ENCODE peak calls at places on chromosomes 12 and 14, in six cellular contexts. One of them, this sample, is unnamed.

GRCh38 chr12:78403681-78404080 is 460.9 kb upstream of the SYT1 start:
- DNase-seq in ovary: no peak
- DNase-seq in BJ: no peak
- DNase-seq in SK-N-SH: no peak
- DNase-seq in tibial artery: no peak
- DNase-seq in ascending aorta: no peak
- DNase-seq in this sample: peak; percentile 34

GRCh38 chr14:59317346-59317745 is 128.9 kb downstream of the DAAM1 start:
- DNase-seq in ovary: no peak
- DNase-seq in BJ: no peak
- DNase-seq in SK-N-SH: no peak
- DNase-seq in tibial artery: no peak
- DNase-seq in ascending aorta: no peak
- DNase-seq in this sample: no peak

GRCh38 chr14:73463411-73463810 is 5.1 kb upstream of the NUMB start:
- DNase-seq in ovary: peak; percentile 29
- DNase-seq in BJ: peak; percentile 87
- DNase-seq in SK-N-SH: no peak
- DNase-seq in tibial artery: peak; percentile 73
- DNase-seq in ascending aorta: peak; percentile 84
- DNase-seq in this sample: peak; percentile 44

GRCh38 chr12:83256581-83256980 is 569.9 kb downstream of the TMTC2 start:
- DNase-seq in ovary: no peak
- DNase-seq in BJ: no peak
- DNase-seq in SK-N-SH: no peak
- DNase-seq in tibial artery: no peak
- DNase-seq in ascending aorta: no peak
- DNase-seq in this sample: no peak

GRCh38 chr14:58239259-58240210 is 5.1 kb upstream of the PSMA3 start:
- DNase-seq in ovary: peak; percentile 83
- DNase-seq in BJ: no peak
- DNase-seq in SK-N-SH: no peak
- DNase-seq in tibial artery: peak; percentile 65
- DNase-seq in ascending aorta: peak; percentile 86
- DNase-seq in this sample: no peak

GRCh38 chr14:44700184-44700583 is 193.1 kb upstream of the FSCB start:
- DNase-seq in ovary: no peak
- DNase-seq in BJ: no peak
- DNase-seq in SK-N-SH: no peak
- DNase-seq in tibial artery: no peak
- DNase-seq in ascending aorta: no peak
- DNase-seq in this sample: peak; percentile 65

GRCh38 chr14:88468396-88468795 is 82.9 kb downstream of the SPATA7 start:
- DNase-seq in ovary: no peak
- DNase-seq in BJ: peak; percentile 78
- DNase-seq in SK-N-SH: no peak
- DNase-seq in tibial artery: no peak
- DNase-seq in ascending aorta: no peak
- DNase-seq in this sample: no peak

GRCh38 chr12:11877869-11878780 is 192.6 kb upstream of the BCL2L14 start:
- DNase-seq in ovary: peak; percentile 47
- DNase-seq in BJ: peak; percentile 28
- DNase-seq in SK-N-SH: peak; percentile 39
- DNase-seq in tibial artery: peak; percentile 64
- DNase-seq in ascending aorta: peak; percentile 80
- DNase-seq in this sample: peak; percentile 77

GRCh38 chr12:48818831-48819590 is 715 bp downstream of the CACNB3 start:
- DNase-seq in ovary: peak; percentile 61
- DNase-seq in BJ: no peak
- DNase-seq in SK-N-SH: no peak
- DNase-seq in tibial artery: no peak
- DNase-seq in ascending aorta: no peak
- DNase-seq in this sample: no peak

GRCh38 chr12:40561395-40561966 is 130.8 kb upstream of the CNTN1 start:
- DNase-seq in ovary: no peak
- DNase-seq in BJ: no peak
- DNase-seq in SK-N-SH: no peak
- DNase-seq in tibial artery: no peak
- DNase-seq in ascending aorta: no peak
- DNase-seq in this sample: no peak

GRCh38 chr12:96215933-96216273 is 21.7 kb downstream of the ELK3 start:
- DNase-seq in ovary: no peak
- DNase-seq in BJ: no peak
- DNase-seq in SK-N-SH: no peak
- DNase-seq in tibial artery: no peak
- DNase-seq in ascending aorta: peak; percentile 41
- DNase-seq in this sample: no peak

GRCh38 chr12:43776498-43776897 is 17.7 kb downstream of the IRAK4 start:
- DNase-seq in ovary: no peak
- DNase-seq in BJ: no peak
- DNase-seq in SK-N-SH: peak; percentile 61
- DNase-seq in tibial artery: no peak
- DNase-seq in ascending aorta: no peak
- DNase-seq in this sample: no peak

GRCh38 chr12:116376354-116377193 is 99.1 kb upstream of the MED13L start:
- DNase-seq in ovary: no peak
- DNase-seq in BJ: no peak
- DNase-seq in SK-N-SH: peak; percentile 72
- DNase-seq in tibial artery: no peak
- DNase-seq in ascending aorta: peak; percentile 75
- DNase-seq in this sample: no peak

GRCh38 chr12:103075848-103076247 is 118.4 kb downstream of the ASCL1 start:
- DNase-seq in ovary: no peak
- DNase-seq in BJ: no peak
- DNase-seq in SK-N-SH: no peak
- DNase-seq in tibial artery: no peak
- DNase-seq in ascending aorta: no peak
- DNase-seq in this sample: no peak

GRCh38 chr14:101948666-101949205 is 15.6 kb upstream of the DYNC1H1 start:
- DNase-seq in ovary: no peak
- DNase-seq in BJ: no peak
- DNase-seq in SK-N-SH: no peak
- DNase-seq in tibial artery: no peak
- DNase-seq in ascending aorta: no peak
- DNase-seq in this sample: no peak

GRCh38 chr12:30795660-30796507 is 41.1 kb upstream of the CAPRIN2 start:
- DNase-seq in ovary: peak; percentile 50
- DNase-seq in BJ: no peak
- DNase-seq in SK-N-SH: peak; percentile 88
- DNase-seq in tibial artery: peak; percentile 65
- DNase-seq in ascending aorta: peak; percentile 89
- DNase-seq in this sample: no peak

GRCh38 chr12:30796508-30796780 is 41.7 kb upstream of the CAPRIN2 start:
- DNase-seq in ovary: peak; percentile 41
- DNase-seq in BJ: no peak
- DNase-seq in SK-N-SH: no peak
- DNase-seq in tibial artery: no peak
- DNase-seq in ascending aorta: peak; percentile 68
- DNase-seq in this sample: no peak

GRCh38 chr12:30795410-30795659 is 40.6 kb upstream of the CAPRIN2 start:
- DNase-seq in ovary: no peak
- DNase-seq in BJ: no peak
- DNase-seq in SK-N-SH: peak; percentile 30
- DNase-seq in tibial artery: no peak
- DNase-seq in ascending aorta: no peak
- DNase-seq in this sample: no peak

GRCh38 chr12:30797689-30798088 is 42.9 kb upstream of the CAPRIN2 start:
- DNase-seq in ovary: no peak
- DNase-seq in BJ: no peak
- DNase-seq in SK-N-SH: no peak
- DNase-seq in tibial artery: no peak
- DNase-seq in ascending aorta: no peak
- DNase-seq in this sample: no peak

DNA sequence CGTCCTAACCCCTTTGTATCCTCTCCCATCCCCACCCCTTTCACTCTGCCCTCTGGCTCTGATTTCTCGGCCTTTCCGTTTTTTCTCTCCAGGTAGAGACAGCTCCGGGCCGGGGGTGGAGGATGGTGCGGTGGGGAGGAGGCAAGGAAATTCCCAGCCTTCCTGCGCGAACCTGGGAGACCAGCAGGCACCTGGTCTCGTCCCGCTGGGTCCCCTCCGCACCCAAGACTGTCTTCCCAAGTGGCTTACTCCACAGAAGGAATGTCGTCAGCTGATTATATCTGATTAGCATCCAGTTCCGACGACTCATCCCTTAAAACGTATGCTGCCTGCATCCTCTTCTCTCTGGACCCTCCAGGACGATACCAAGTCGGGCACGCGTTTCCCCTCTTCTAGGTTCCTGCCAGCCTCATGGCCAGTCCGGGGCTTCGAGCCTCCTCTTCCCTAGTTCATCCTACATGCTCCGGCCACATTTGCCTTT is 42.2 kb upstream of the CAPRIN2 start:
- DNase-seq in ovary: no peak
- DNase-seq in BJ: no peak
- DNase-seq in SK-N-SH: peak; percentile 51
- DNase-seq in tibial artery: no peak
- DNase-seq in ascending aorta: no peak
- DNase-seq in this sample: no peak
- H3K4me3 ChIP-seq in ovary: peak overlapping the region; percentile 46
- H3K4me3 ChIP-seq in BJ: peak overlapping the region; percentile 63
- H3K4me3 ChIP-seq in SK-N-SH: peak overlapping the region; percentile 66
- H3K4me3 ChIP-seq in tibial artery: peak overlapping the region; percentile 52
- H3K4me3 ChIP-seq in ascending aorta: peak overlapping the region; percentile 76
- H3K4me3 ChIP-seq in this sample: peak overlapping the region; percentile 66

GRCh38 chr12:57195655-57196371 is 20.8 kb upstream of the NXPH4 start:
- DNase-seq in ovary: no peak
- DNase-seq in BJ: no peak
- DNase-seq in SK-N-SH: no peak
- DNase-seq in tibial artery: no peak
- DNase-seq in ascending aorta: no peak
- DNase-seq in this sample: no peak

GRCh38 chr12:57194253-57194652 is 22.3 kb upstream of the NXPH4 start:
- DNase-seq in ovary: no peak
- DNase-seq in BJ: no peak
- DNase-seq in SK-N-SH: no peak
- DNase-seq in tibial artery: no peak
- DNase-seq in ascending aorta: no peak
- DNase-seq in this sample: no peak

GRCh38 chr12:57195186-57195585 is 21.4 kb upstream of the NXPH4 start:
- DNase-seq in ovary: no peak
- DNase-seq in BJ: no peak
- DNase-seq in SK-N-SH: no peak
- DNase-seq in tibial artery: no peak
- DNase-seq in ascending aorta: no peak
- DNase-seq in this sample: no peak

GRCh38 chr12:57192920-57193319 is 23.7 kb upstream of the NXPH4 start:
- DNase-seq in ovary: no peak
- DNase-seq in BJ: no peak
- DNase-seq in SK-N-SH: no peak
- DNase-seq in tibial artery: no peak
- DNase-seq in ascending aorta: no peak
- DNase-seq in this sample: no peak

DNA sequence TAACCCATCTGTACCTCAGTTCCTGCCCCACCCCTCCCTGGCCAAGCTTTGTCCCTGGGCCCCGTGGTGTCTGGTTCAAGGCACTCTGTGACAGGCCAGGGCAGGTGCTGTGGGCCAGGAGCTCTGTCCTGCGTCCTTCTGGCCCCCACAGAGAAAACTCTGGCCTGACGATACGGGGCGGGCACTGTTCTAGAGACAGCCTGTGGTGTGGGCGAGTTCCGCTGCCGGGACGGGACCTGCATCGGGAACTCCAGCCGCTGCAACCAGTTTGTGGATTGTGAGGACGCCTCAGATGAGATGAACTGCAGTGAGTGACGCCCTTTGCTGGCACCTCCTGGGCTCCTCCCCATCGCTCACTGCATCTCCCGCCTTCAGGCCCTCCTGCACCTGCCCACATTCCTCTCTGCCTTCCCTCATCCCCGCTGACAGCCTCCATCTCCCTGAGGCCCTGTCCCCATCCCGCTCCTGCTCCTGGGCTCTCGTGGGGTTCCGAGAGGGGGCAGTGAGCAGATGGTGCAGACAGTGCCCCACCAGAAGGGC is 22.8 kb upstream of the NXPH4 start:
- DNase-seq in ovary: no peak
- DNase-seq in BJ: no peak
- DNase-seq in SK-N-SH: no peak
- DNase-seq in tibial artery: no peak
- DNase-seq in ascending aorta: no peak
- DNase-seq in this sample: no peak
- TF ChIP-seq CTCF in ovary: no peak
- TF ChIP-seq CTCF in BJ: no peak
- TF ChIP-seq CTCF in SK-N-SH: no peak
- TF ChIP-seq CTCF in tibial artery: no peak
- TF ChIP-seq CTCF in ascending aorta: no peak
- TF ChIP-seq CTCF in this sample: no peak

DNA sequence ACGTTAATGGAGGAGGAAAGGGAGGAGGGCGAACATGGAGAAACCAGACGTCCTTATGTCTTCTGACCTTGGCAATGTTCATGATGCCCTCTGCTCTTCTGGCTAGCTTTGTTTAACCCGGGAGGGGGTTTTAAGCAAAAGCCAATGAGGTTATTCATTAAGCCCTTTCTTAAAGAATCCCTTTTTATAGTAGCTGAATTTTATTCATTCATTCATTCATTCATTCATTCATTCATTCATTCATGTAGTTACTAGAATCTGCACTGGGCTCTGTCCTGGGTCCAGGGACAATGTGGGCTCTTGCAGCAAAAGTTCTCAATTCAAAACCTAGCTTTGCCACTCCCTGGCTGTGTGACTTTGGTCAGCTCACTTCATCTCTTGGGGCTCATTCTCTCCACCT is 14.0 kb downstream of the LHX5 start:
- DNase-seq in ovary: no peak
- DNase-seq in BJ: no peak
- DNase-seq in SK-N-SH: no peak
- DNase-seq in tibial artery: no peak
- DNase-seq in ascending aorta: no peak
- DNase-seq in this sample: no peak
- H3K27me3 ChIP-seq in ovary: no peaks in the 10 kb centered on the region
- H3K27me3 ChIP-seq in BJ: peaks cover 13% of the 10 kb centered on the region
- H3K27me3 ChIP-seq in SK-N-SH: peaks cover 28% of the 10 kb centered on the region
- H3K27me3 ChIP-seq in tibial artery: peaks cover 54% of the 10 kb centered on the region
- H3K27me3 ChIP-seq in ascending aorta: peaks cover 1% of the 10 kb centered on the region
- H3K27me3 ChIP-seq in this sample: peaks cover 36% of the 10 kb centered on the region

GRCh38 chr14:32121948-32122347 is 44.8 kb downstream of the ARHGAP5 start:
- DNase-seq in ovary: no peak
- DNase-seq in BJ: peak; percentile 25
- DNase-seq in SK-N-SH: no peak
- DNase-seq in tibial artery: no peak
- DNase-seq in ascending aorta: no peak
- DNase-seq in this sample: no peak

GRCh38 chr14:32121536-32121935 is 44.4 kb downstream of the ARHGAP5 start:
- DNase-seq in ovary: no peak
- DNase-seq in BJ: no peak
- DNase-seq in SK-N-SH: no peak
- DNase-seq in tibial artery: no peak
- DNase-seq in ascending aorta: no peak
- DNase-seq in this sample: no peak
- H3K4me3 ChIP-seq in ovary: no peak overlapping the region
- H3K4me3 ChIP-seq in BJ: no peak overlapping the region
- H3K4me3 ChIP-seq in SK-N-SH: no peak overlapping the region
- H3K4me3 ChIP-seq in tibial artery: no peak overlapping the region
- H3K4me3 ChIP-seq in ascending aorta: no peak overlapping the region
- H3K4me3 ChIP-seq in this sample: no peak overlapping the region